ENCODE peak calls at places on chromosomes 1 and 21, in ten cellular contexts. One of them, this sample, is unnamed.
A peak's percentile ranks its signal among the peaks of the same experiment; 100 is the strongest.

GRCh38 chr1:32242341-32242851 is 4.6 kb upstream of the FAM167B start:
- DNase-seq in colonic mucosa: peak; percentile 32
- DNase-seq in naive thymus-derived CD4-positive, alpha-beta T cell: no peak
- DNase-seq in stomach: no peak
- DNase-seq in fibroblast of lung: peak; percentile 43
- DNase-seq in hippocampal formation: peak; percentile 58
- DNase-seq in T-helper 2 cell: no peak
- DNase-seq in T follicular helper cell: no peak
- DNase-seq in NCI-H345: no peak
- DNase-seq in activated T-cell treated with anti-CD3 and anti-CD28 coated beads for 1 hour: no peak
- DNase-seq in this sample: no peak

GRCh38 chr1:225695578-225696332 is 42.8 kb upstream of the ENAH start:
- DNase-seq in stomach: no peak
- DNase-seq in fibroblast of lung: peak; percentile 80
- DNase-seq in colonic mucosa: no peak
- DNase-seq in naive thymus-derived CD4-positive, alpha-beta T cell: no peak
- DNase-seq in T-helper 2 cell: no peak
- DNase-seq in hippocampal formation: no peak
- DNase-seq in NCI-H345: no peak
- DNase-seq in activated T-cell treated with anti-CD3 and anti-CD28 coated beads for 1 hour: no peak
- DNase-seq in T follicular helper cell: no peak
- DNase-seq in this sample: no peak

GRCh38 chr21:35988396-35989140 is 71.8 kb downstream of the SETD4 start:
- DNase-seq in hippocampal formation: no peak
- DNase-seq in fibroblast of lung: no peak
- DNase-seq in colonic mucosa: no peak
- DNase-seq in stomach: no peak
- DNase-seq in activated T-cell treated with anti-CD3 and anti-CD28 coated beads for 1 hour: no peak
- DNase-seq in NCI-H345: no peak
- DNase-seq in T-helper 2 cell: no peak
- DNase-seq in T follicular helper cell: no peak
- DNase-seq in naive thymus-derived CD4-positive, alpha-beta T cell: no peak
- DNase-seq in this sample: no peak

GRCh38 chr1:156910309-156910782 is 10.1 kb upstream of the LRRC71 start:
- DNase-seq in fibroblast of lung: no peak
- DNase-seq in naive thymus-derived CD4-positive, alpha-beta T cell: peak; percentile 23
- DNase-seq in NCI-H345: peak; percentile 41
- DNase-seq in hippocampal formation: no peak
- DNase-seq in T-helper 2 cell: peak; percentile 50
- DNase-seq in colonic mucosa: peak; percentile 47
- DNase-seq in T follicular helper cell: peak; percentile 33
- DNase-seq in stomach: peak; percentile 54
- DNase-seq in activated T-cell treated with anti-CD3 and anti-CD28 coated beads for 1 hour: peak; percentile 44
- DNase-seq in this sample: no peak

GRCh38 chr1:188367669-188368068 is 1538.9 kb downstream of the PLA2G4A start:
- DNase-seq in colonic mucosa: no peak
- DNase-seq in hippocampal formation: no peak
- DNase-seq in naive thymus-derived CD4-positive, alpha-beta T cell: no peak
- DNase-seq in T-helper 2 cell: no peak
- DNase-seq in fibroblast of lung: no peak
- DNase-seq in activated T-cell treated with anti-CD3 and anti-CD28 coated beads for 1 hour: no peak
- DNase-seq in stomach: no peak
- DNase-seq in T follicular helper cell: no peak
- DNase-seq in NCI-H345: no peak
- DNase-seq in this sample: no peak

GRCh38 chr21:33642027-33642895 is at the start of gene ITSN1:
- DNase-seq in T-helper 2 cell: peak; percentile 99
- DNase-seq in stomach: peak; percentile 100
- DNase-seq in fibroblast of lung: peak; percentile 100
- DNase-seq in T follicular helper cell: peak; percentile 100
- DNase-seq in hippocampal formation: peak; percentile 100
- DNase-seq in colonic mucosa: peak; percentile 100
- DNase-seq in naive thymus-derived CD4-positive, alpha-beta T cell: peak; percentile 99
- DNase-seq in activated T-cell treated with anti-CD3 and anti-CD28 coated beads for 1 hour: peak; percentile 100
- DNase-seq in NCI-H345: peak; percentile 100
- DNase-seq in this sample: peak; percentile 99

GRCh38 chr1:29197590-29197924 is 15.9 kb upstream of the SRSF4 start:
- DNase-seq in hippocampal formation: no peak
- DNase-seq in T follicular helper cell: no peak
- DNase-seq in fibroblast of lung: peak; percentile 53
- DNase-seq in colonic mucosa: peak; percentile 52
- DNase-seq in stomach: peak; percentile 40
- DNase-seq in NCI-H345: peak; percentile 11
- DNase-seq in naive thymus-derived CD4-positive, alpha-beta T cell: peak; percentile 11
- DNase-seq in T-helper 2 cell: peak; percentile 76
- DNase-seq in activated T-cell treated with anti-CD3 and anti-CD28 coated beads for 1 hour: peak; percentile 16
- DNase-seq in this sample: peak; percentile 53

GRCh38 chr1:153035211-153035610 is 4.2 kb downstream of the SPRR1B start:
- DNase-seq in colonic mucosa: no peak
- DNase-seq in NCI-H345: no peak
- DNase-seq in activated T-cell treated with anti-CD3 and anti-CD28 coated beads for 1 hour: no peak
- DNase-seq in stomach: no peak
- DNase-seq in fibroblast of lung: no peak
- DNase-seq in T follicular helper cell: no peak
- DNase-seq in naive thymus-derived CD4-positive, alpha-beta T cell: no peak
- DNase-seq in hippocampal formation: no peak
- DNase-seq in T-helper 2 cell: no peak
- DNase-seq in this sample: no peak

GRCh38 chr1:45722809-45723208 is 27.6 kb downstream of the IPP start:
- DNase-seq in T follicular helper cell: no peak
- DNase-seq in NCI-H345: no peak
- DNase-seq in naive thymus-derived CD4-positive, alpha-beta T cell: no peak
- DNase-seq in fibroblast of lung: peak; percentile 50
- DNase-seq in T-helper 2 cell: no peak
- DNase-seq in stomach: no peak
- DNase-seq in hippocampal formation: no peak
- DNase-seq in colonic mucosa: no peak
- DNase-seq in activated T-cell treated with anti-CD3 and anti-CD28 coated beads for 1 hour: no peak
- DNase-seq in this sample: peak; percentile 47

This sample was measured in fibroblast of mammary gland.